ENCODE peak calls at places on chromosomes 1 and 21, in five cellular contexts. H is fibroblast of pulmonary artery, O is PC-3, Q is heart left ventricle, D is breast epithelium. R is an unnamed sample.

GRCh38 chr21:38126677-38127271 is 130.0 kb upstream of the KCNJ15 start:
- DNase-seq in D (no peak), O (peak), Q (peak), H (peak), R (peak)

GRCh38 chr1:221886311-221887090 is 144.6 kb upstream of the DUSP10 start:
- DNase-seq in D (no peak), H (no peak), Q (no peak), O (peak), R (no peak)

GRCh38 chr1:240031414-240031813 is 60.3 kb upstream of the FMN2 start:
- DNase-seq in H (peak), O (peak), Q (no peak), D (no peak), R (no peak)

GRCh38 chr1:170864238-170864637 is 71.1 kb upstream of the MROH9 start:
- DNase-seq in H (peak), D (no peak), Q (peak), O (no peak), R (peak)

GRCh38 chr1:54490361-54491248 is 57.4 kb upstream of the ACOT11 start:
- DNase-seq in Q (peak), D (no peak), H (no peak), O (no peak), R (no peak)

GRCh38 chr21:38263493-38263892 is 6.7 kb downstream of the KCNJ15 start:
- DNase-seq in Q (no peak), D (no peak), O (no peak), H (peak), R (no peak)

GRCh38 chr1:173097001-173097400 is 46.3 kb upstream of the TNFSF18 start:
- DNase-seq in Q (no peak), O (peak), D (no peak), H (peak), R (no peak)

GRCh38 chr1:190377294-190377693 is 100.4 kb downstream of the BRINP3 start:
- DNase-seq in O (no peak), D (no peak), H (no peak), Q (no peak), R (no peak)

GRCh38 chr21:33157303-33157702 is 72.4 kb upstream of the IFNAR2 start:
- DNase-seq in H (peak), Q (no peak), O (peak), D (no peak), R (no peak)

GRCh38 chr1:224170748-224171478 is 12.1 kb upstream of the DEGS1 start:
- DNase-seq in H (peak), D (no peak), O (peak), Q (no peak), R (no peak)

GRCh38 chr1:165696625-165697100 is 1.7 kb downstream of the ALDH9A1 start:
- DNase-seq in D (no peak), H (peak), O (peak), Q (peak), R (peak)

GRCh38 chr1:11784993-11785769 is 20.6 kb downstream of the MTHFR start:
- DNase-seq in H (peak), D (no peak), O (peak), Q (peak), R (no peak)

GRCh38 chr1:86317926-86318325 is 78.2 kb downstream of the ODF2L start:
- DNase-seq in O (no peak), Q (no peak), D (no peak), H (no peak), R (no peak)

GRCh38 chr1:165879946-165880345 is 52.5 kb downstream of the UCK2 start:
- DNase-seq in D (no peak), O (no peak), H (no peak), Q (no peak), R (no peak)

GRCh38 chr1:205344010-205344808 is 12.5 kb downstream of the KLHDC8A start:
- DNase-seq in H (no peak), O (no peak), D (no peak), Q (no peak), R (no peak)

GRCh38 chr1:40315795-40316594 is 1.1 kb downstream of the COL9A2 start:
- DNase-seq in O (no peak), D (no peak), H (no peak), Q (no peak), R (no peak)

GRCh38 chr1:39034114-39034654 is 8.0 kb downstream of the NDUFS5 start:
- DNase-seq in Q (no peak), H (no peak), D (no peak), O (no peak), R (no peak)

GRCh38 chr1:238360474-238360873 is 469.8 kb upstream of the ZP4 start:
- DNase-seq in H (no peak), Q (no peak), O (no peak), D (no peak), R (no peak)

GRCh38 chr1:156090822-156091188 is 8.5 kb upstream of the MEX3A start:
- DNase-seq in Q (peak), D (peak), H (peak), O (peak), R (peak)

GRCh38 chr21:35239811-35240219 is 190.7 kb upstream of the RUNX1 start:
- DNase-seq in D (no peak), O (no peak), H (no peak), Q (peak), R (no peak)

GRCh38 chr1:50930965-50931737 is 28.9 kb downstream of the FAF1 start:
- DNase-seq in H (no peak), O (no peak), Q (no peak), D (no peak), R (no peak)

GRCh38 chr1:17538428-17539130 is 919 bp upstream of the ARHGEF10L start:
- DNase-seq in Q (peak), O (no peak), D (peak), H (no peak), R (no peak)

GRCh38 chr21:45706299-45706698 is 62.8 kb downstream of the PCBP3 start:
- DNase-seq in H (no peak), O (no peak), D (no peak), Q (no peak), R (no peak)

GRCh38 chr1:41024953-41025352 is 3.4 kb upstream of the SLFNL1 start:
- DNase-seq in H (no peak), O (no peak), D (no peak), Q (no peak), R (no peak)

GRCh38 chr1:31596737-31597097 is 20.4 kb downstream of the TINAGL1 start:
- DNase-seq in Q (no peak), H (no peak), D (no peak), O (no peak), R (no peak)

GRCh38 chr1:31551206-31551605 is 25.1 kb upstream of the TINAGL1 start:
- DNase-seq in Q (no peak), H (peak), D (no peak), O (peak), R (no peak)

GRCh38 chr1:246139745-246140182 is 367.3 kb downstream of the SMYD3 start:
- DNase-seq in O (peak), D (no peak), H (peak), Q (no peak), R (peak)

GRCh38 chr1:41920658-41921057 is 1.9 kb upstream of the HIVEP3 start:
- DNase-seq in Q (no peak), O (peak), D (no peak), H (no peak), R (no peak)

GRCh38 chr21:33286600-33287456 is 20.7 kb downstream of the IL10RB start:
- DNase-seq in O (peak), Q (peak), D (no peak), H (peak), R (peak)

GRCh38 chr1:221839794-221840395 is 98.0 kb upstream of the DUSP10 start:
- DNase-seq in H (peak), O (peak), Q (peak), D (peak), R (no peak)

GRCh38 chr1:179812501-179813292 is 64.9 kb downstream of the TOR1AIP2 start:
- DNase-seq in O (no peak), Q (no peak), H (peak), D (no peak), R (no peak)

GRCh38 chr1:226551299-226551698 is 2.7 kb downstream of the STUM start:
- DNase-seq in D (no peak), H (no peak), O (no peak), Q (peak), R (no peak)

GRCh38 chr1:226549094-226549936 is 751 bp downstream of the STUM start:
- DNase-seq in H (no peak), O (peak), D (no peak), Q (no peak), R (no peak)

GRCh38 chr1:226550671-226551041 is 2.1 kb downstream of the STUM start:
- DNase-seq in Q (no peak), D (no peak), H (no peak), O (no peak), R (no peak)

GRCh38 chr1:226548281-226549093 is at the start of gene STUM:
- DNase-seq in H (peak), O (peak), D (no peak), Q (peak), R (no peak)

GRCh38 chr1:226549937-226550670 is 1.5 kb downstream of the STUM start:
- DNase-seq in Q (peak), H (peak), D (no peak), O (peak), R (no peak)
- TF ChIP-seq CTCF in Q (no peak), H (peak), D (no peak), O (peak), R (peak)

GRCh38 chr1:154999651-155000474 is 2.7 kb upstream of the ZBTB7B start:
- DNase-seq in H (no peak), Q (peak), O (peak), D (no peak), R (no peak)
- H3K4me3 ChIP-seq in H (peak), Q (peak), O (peak), D (peak), R (peak)

GRCh38 chr1:26189751-26190275 is 589 bp upstream of the CATSPER4 start:
- DNase-seq in H (no peak), Q (no peak), O (no peak), D (no peak), R (no peak)
- TF ChIP-seq CTCF in H (no peak), Q (no peak), O (peak), D (no peak), R (no peak)

DNA sequence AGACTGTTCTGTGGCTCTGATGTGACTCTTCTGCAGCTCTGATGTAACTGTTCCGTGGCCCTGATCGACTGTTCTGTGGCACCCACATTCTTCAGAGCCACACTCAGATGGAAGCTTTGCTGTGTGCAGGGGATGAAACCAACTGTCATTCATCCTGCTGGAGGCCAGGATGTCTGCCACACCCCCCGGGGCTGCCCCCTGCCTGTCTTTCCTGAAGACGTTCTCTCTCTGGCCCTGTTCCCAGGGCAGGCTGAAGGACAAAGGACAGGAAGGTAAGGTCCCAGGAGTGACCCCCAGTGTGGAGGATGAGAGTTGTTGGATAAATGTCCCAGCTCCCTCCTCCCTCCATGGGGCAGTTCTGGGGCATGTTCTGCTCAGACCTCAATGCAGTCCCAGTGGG is 29.4 kb upstream of the UMODL1 start:
- DNase-seq in O (no peak), Q (no peak), H (no peak), D (no peak), R (no peak)
- H3K4me3 ChIP-seq in O (no peak), Q (no peak), H (no peak), D (no peak), R (no peak)

GRCh38 chr1:100883963-100884362 is 10.7 kb downstream of the EXTL2 start:
- DNase-seq in H (peak), O (peak), D (no peak), Q (no peak), R (peak)
- TF ChIP-seq CTCF in H (peak), O (peak), D (no peak), Q (no peak), R (peak)

GRCh38 chr1:2231667-2232254 is 3.6 kb downstream of the SKI start:
- DNase-seq in O (peak), Q (peak), D (no peak), H (peak), R (no peak)
- H3K4me3 ChIP-seq in O (peak), Q (peak), D (peak), H (peak), R (peak)

GRCh38 chr1:231122143-231122542 is 39.7 kb upstream of the TRIM67 start:
- DNase-seq in H (no peak), D (no peak), O (no peak), Q (no peak), R (no peak)
- TF ChIP-seq CTCF in H (no peak), D (no peak), O (no peak), Q (no peak), R (no peak)